ENCODE peak calls at places on chromosomes 7 and 10, in eight cellular contexts. Q is CD4-positive, alpha-beta T cell; U is heart left ventricle; F is left ventricle myocardium inferior; C is CD4-positive, CD25-positive, alpha-beta regulatory T cell; B is adrenal gland; E is aorta; Y is pancreas. S is an unnamed sample.

GRCh38 chr10:11026761-11027160 is 9.1 kb downstream of the CELF2 start:
- DNase-seq in Q (no peak), U (no peak), F (no peak), C (no peak), B (no peak), E (no peak), Y (no peak), S (no peak)

GRCh38 chr10:124296121-124296812 is 122.5 kb downstream of the OAT start:
- DNase-seq in Q (no peak), U (no peak), F (no peak), C (no peak), B (no peak), E (no peak), Y (no peak), S (no peak)

GRCh38 chr7:101693498-101694091 is 64.5 kb upstream of the MYL10 start:
- DNase-seq in Q (no peak), U (no peak), F (no peak), C (no peak), B (no peak), E (no peak), Y (no peak), S (no peak)

GRCh38 chr7:123041085-123041484 is 45.6 kb upstream of the TAS2R16 start:
- DNase-seq in Q (no peak), U (no peak), F (no peak), C (no peak), B (no peak), E (no peak), Y (no peak), S (no peak)

GRCh38 chr10:9219860-9220259 is 1165.4 kb downstream of the GATA3 start:
- DNase-seq in Q (no peak), U (no peak), F (no peak), C (no peak), B (no peak), E (no peak), Y (no peak), S (no peak)

GRCh38 chr10:131786756-131787605 is 113.8 kb upstream of the PPP2R2D start:
- DNase-seq in Q (peak), U (no peak), F (no peak), C (peak), B (peak), E (no peak), Y (no peak), S (no peak)

GRCh38 chr10:88361995-88362540 is 221.1 kb downstream of the RNLS start:
- DNase-seq in Q (no peak), U (no peak), F (no peak), C (no peak), B (no peak), E (no peak), Y (no peak), S (no peak)

GRCh38 chr10:101512741-101513140 is 75.3 kb downstream of the POLL start:
- DNase-seq in Q (no peak), U (no peak), F (no peak), C (no peak), B (no peak), E (no peak), Y (no peak), S (no peak)

GRCh38 chr7:88305044-88305443 is 1.6 kb downstream of the STEAP4 start:
- DNase-seq in Q (no peak), U (no peak), F (no peak), C (no peak), B (no peak), E (no peak), Y (no peak), S (no peak)

GRCh38 chr7:6636741-6637543 is at the start of gene ZNF316:
- DNase-seq in Q (peak), U (peak), F (peak), C (peak), B (peak), E (peak), Y (peak), S (peak)

GRCh38 chr7:117259626-117260025 is 63.2 kb downstream of the WNT2 start:
- DNase-seq in Q (no peak), U (no peak), F (no peak), C (no peak), B (no peak), E (no peak), Y (no peak), S (no peak)

GRCh38 chr10:29619273-29619672 is 15.5 kb downstream of the SVIL start:
- DNase-seq in Q (no peak), U (no peak), F (no peak), C (no peak), B (peak), E (no peak), Y (no peak), S (no peak)

GRCh38 chr10:37760817-37761216 is 96.6 kb downstream of the ZNF248 start:
- DNase-seq in Q (no peak), U (no peak), F (no peak), C (no peak), B (no peak), E (no peak), Y (no peak), S (no peak)

GRCh38 chr10:63103971-63104409 is 29.1 kb upstream of the NRBF2 start:
- DNase-seq in Q (no peak), U (no peak), F (no peak), C (no peak), B (no peak), E (no peak), Y (no peak), S (no peak)

GRCh38 chr7:88927-89921 is 103.1 kb upstream of the FAM20C start:
- DNase-seq in Q (no peak), U (no peak), F (peak), C (no peak), B (peak), E (peak), Y (peak), S (no peak)

GRCh38 chr7:75691793-75692543 is 46.8 kb downstream of the HIP1 start:
- DNase-seq in Q (no peak), U (no peak), F (no peak), C (no peak), B (no peak), E (no peak), Y (no peak), S (no peak)

GRCh38 chr10:15879058-15879457 is 18.8 kb upstream of the MINDY3 start:
- DNase-seq in Q (no peak), U (no peak), F (no peak), C (peak), B (no peak), E (no peak), Y (no peak), S (no peak)

GRCh38 chr7:23721456-23721855 is 11.4 kb downstream of the STK31 start:
- DNase-seq in Q (no peak), U (no peak), F (no peak), C (no peak), B (no peak), E (no peak), Y (no peak), S (no peak)

GRCh38 chr10:121594076-121594475 is 4.2 kb downstream of the FGFR2 start:
- DNase-seq in Q (no peak), U (no peak), F (no peak), C (no peak), B (peak), E (no peak), Y (no peak), S (no peak)

GRCh38 chr10:98929709-98930108 is 305.9 kb downstream of the HPSE2 start:
- DNase-seq in Q (no peak), U (no peak), F (no peak), C (no peak), B (no peak), E (no peak), Y (no peak), S (no peak)

GRCh38 chr7:150378115-150378852 is 846 bp upstream of the ZNF775 start:
- DNase-seq in Q (no peak), U (peak), F (peak), C (peak), B (peak), E (no peak), Y (peak), S (peak)

GRCh38 chr10:110487411-110488123 is 10.1 kb upstream of the DUSP5 start:
- DNase-seq in Q (no peak), U (no peak), F (no peak), C (no peak), B (no peak), E (no peak), Y (no peak), S (no peak)

GRCh38 chr7:5266148-5267028 is 16.4 kb upstream of the SLC29A4 start:
- DNase-seq in Q (no peak), U (no peak), F (no peak), C (no peak), B (no peak), E (no peak), Y (no peak), S (no peak)

GRCh38 chr7:128829391-128830166 is 627 bp upstream of the FLNC start:
- DNase-seq in Q (no peak), U (peak), F (no peak), C (no peak), B (peak), E (peak), Y (no peak), S (no peak)

GRCh38 chr10:50882540-50882983 is 2.9 kb downstream of the A1CF start:
- DNase-seq in Q (no peak), U (no peak), F (no peak), C (no peak), B (no peak), E (no peak), Y (peak), S (no peak)

GRCh38 chr7:112173214-112173905 is 32.8 kb downstream of the DOCK4 start:
- DNase-seq in Q (no peak), U (no peak), F (no peak), C (no peak), B (no peak), E (no peak), Y (no peak), S (no peak)

GRCh38 chr10:88243847-88244730 is 339.0 kb downstream of the RNLS start:
- DNase-seq in Q (no peak), U (peak), F (peak), C (no peak), B (peak), E (peak), Y (peak), S (no peak)

GRCh38 chr7:149771199-149771636 is 2.2 kb downstream of the ZNF467 start:
- DNase-seq in Q (no peak), U (no peak), F (peak), C (peak), B (peak), E (no peak), Y (peak), S (no peak)

GRCh38 chr7:26618458-26618857 is 245.9 kb downstream of the SKAP2 start:
- DNase-seq in Q (no peak), U (no peak), F (no peak), C (no peak), B (no peak), E (no peak), Y (no peak), S (no peak)

GRCh38 chr7:74656911-74657691 is 417 bp upstream of the GTF2I start:
- DNase-seq in Q (peak), U (peak), F (peak), C (peak), B (peak), E (peak), Y (peak), S (peak)

GRCh38 chr10:33815776-33816175 is 481.3 kb upstream of the NRP1 start:
- DNase-seq in Q (no peak), U (no peak), F (no peak), C (no peak), B (no peak), E (no peak), Y (no peak), S (no peak)

GRCh38 chr10:127853868-127854768 is 38.6 kb downstream of the CLRN3 start:
- DNase-seq in Q (peak), U (peak), F (peak), C (peak), B (peak), E (peak), Y (peak), S (peak)

GRCh38 chr10:102422586-102423129 is 2.0 kb downstream of the FBXL15 start:
- DNase-seq in Q (no peak), U (peak), F (peak), C (peak), B (peak), E (peak), Y (peak), S (peak)

GRCh38 chr7:114109299-114109698 is 190.5 kb upstream of the PPP1R3A start:
- DNase-seq in Q (no peak), U (no peak), F (no peak), C (no peak), B (no peak), E (no peak), Y (no peak), S (no peak)

GRCh38 chr7:1669954-1670893 is at the start of gene ELFN1:
- DNase-seq in Q (no peak), U (peak), F (no peak), C (no peak), B (no peak), E (peak), Y (no peak), S (no peak)
- H3K27ac ChIP-seq in Q (no peak), U (peak), F (peak), C (no peak), B (no peak), E (no peak), Y (no peak), S (no peak)

GRCh38 chr7:44767134-44767911 is 18.7 kb downstream of the ZMIZ2 start:
- DNase-seq in Q (no peak), U (no peak), F (no peak), C (no peak), B (no peak), E (no peak), Y (no peak), S (peak)
- H3K27ac ChIP-seq in Q (no peak), U (peak), F (peak), C (peak), B (no peak), E (peak), Y (peak), S (peak)

GRCh38 chr10:95217476-95217875 is 23.4 kb downstream of the ACSM6 start:
- DNase-seq in Q (no peak), U (no peak), F (no peak), C (no peak), B (no peak), E (no peak), Y (no peak), S (no peak)
- H3K27ac ChIP-seq in Q (no peak), U (no peak), F (no peak), C (no peak), B (no peak), E (no peak), Y (no peak), S (no peak)

GRCh38 chr10:117053548-117053947 is 48.6 kb upstream of the SHTN1 start:
- DNase-seq in Q (no peak), U (no peak), F (no peak), C (no peak), B (no peak), E (no peak), Y (no peak), S (no peak)

DNA sequence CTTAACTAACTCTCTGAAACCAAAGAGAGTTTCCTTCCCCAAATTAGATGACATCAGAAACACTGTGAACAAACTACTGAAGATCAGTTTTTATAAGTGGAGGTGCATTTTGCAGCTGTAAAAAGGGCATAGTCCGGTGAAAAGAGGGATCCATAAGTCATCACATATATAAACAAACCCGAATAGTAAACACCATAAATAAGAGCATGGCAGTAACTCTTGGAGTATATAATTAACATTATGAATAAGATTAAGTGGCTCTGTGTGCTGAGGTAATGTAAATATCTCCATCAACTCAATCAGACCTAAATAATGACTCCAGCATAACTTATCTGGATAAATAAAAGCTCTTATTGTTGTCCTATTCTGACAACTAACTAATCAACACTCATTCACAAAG is 43.0 kb upstream of the SHTN1 start:
- DNase-seq in Q (no peak), U (no peak), F (no peak), C (no peak), B (no peak), E (no peak), Y (no peak), S (no peak)
- H3K27ac ChIP-seq in Q (no peak), U (no peak), F (no peak), C (no peak), B (no peak), E (no peak), Y (no peak), S (no peak)

S was measured in caudate nucleus.